ENCODE peak calls at places on chromosomes 12 and 14, in ten cellular contexts. H is transverse colon; N is AG04450; U is ascending aorta; I is dorsolateral prefrontal cortex; Y is GM13977; V is psoas muscle; S is CD8-positive, alpha-beta T cell; T is cardiac fibroblast; Q is PC-3. K is an unnamed sample.

GRCh38 chr12:96094201-96094600 is 58.8 kb upstream of the LTA4H start:
- DNase-seq in H (no peak), N (no peak), U (no peak), I (no peak), Y (no peak), V (no peak), S (no peak), T (peak; percentile 28), Q (peak; percentile 88), K (no peak)

GRCh38 chr14:72745546-72745945 is 148.4 kb downstream of the DPF3 start:
- DNase-seq in H (no peak), N (peak; percentile 65), U (peak; percentile 71), I (no peak), Y (no peak), V (no peak), S (no peak), T (peak; percentile 96), Q (peak; percentile 98), K (no peak)

GRCh38 chr12:4278582-4278939 is 5.0 kb downstream of the CCND2 start:
- DNase-seq in H (peak; percentile 78), N (no peak), U (no peak), I (no peak), Y (no peak), V (peak; percentile 78), S (no peak), T (no peak), Q (no peak), K (peak; percentile 66)

GRCh38 chr14:100747021-100747586 is 20.4 kb downstream of the DLK1 start:
- DNase-seq in H (no peak), N (peak; percentile 68), U (peak; percentile 50), I (no peak), Y (no peak), V (peak; percentile 70), S (no peak), T (peak; percentile 85), Q (peak; percentile 95), K (no peak)

GRCh38 chr12:4271433-4272013 is 2.0 kb upstream of the CCND2 start:
- DNase-seq in H (no peak), N (no peak), U (no peak), I (no peak), Y (peak; percentile 74), V (no peak), S (no peak), T (no peak), Q (no peak), K (no peak)

GRCh38 chr12:10501031-10501430 is 4.7 kb upstream of the EIF2S3B start:
- DNase-seq in H (no peak), N (no peak), U (no peak), I (no peak), Y (no peak), V (no peak), S (no peak), T (peak; percentile 54), Q (peak; percentile 25), K (no peak)

GRCh38 chr12:80580254-80580653 is 127.2 kb upstream of the MYF6 start:
- DNase-seq in H (no peak), N (peak; percentile 80), U (no peak), I (no peak), Y (no peak), V (no peak), S (no peak), T (peak; percentile 95), Q (peak; percentile 73), K (no peak)

GRCh38 chr14:69994002-69994401 is 114.8 kb downstream of the SMOC1 start:
- DNase-seq in H (no peak), N (no peak), U (no peak), I (no peak), Y (no peak), V (no peak), S (no peak), T (no peak), Q (no peak), K (no peak)

GRCh38 chr14:67457782-67458181 is 30.7 kb downstream of the TMEM229B start:
- DNase-seq in H (no peak), N (no peak), U (no peak), I (no peak), Y (no peak), V (peak; percentile 81), S (no peak), T (no peak), Q (peak; percentile 60), K (peak; percentile 25)

GRCh38 chr12:52053570-52054209 is 2.4 kb downstream of the NR4A1 start:
- DNase-seq in H (peak; percentile 57), N (no peak), U (no peak), I (no peak), Y (no peak), V (no peak), S (no peak), T (no peak), Q (no peak), K (no peak)

GRCh38 chr14:60328588-60328987 is 79.6 kb downstream of the PPM1A start:
- DNase-seq in H (no peak), N (no peak), U (no peak), I (no peak), Y (no peak), V (no peak), S (no peak), T (no peak), Q (no peak), K (no peak)

GRCh38 chr12:81257952-81258551 is 180.2 kb downstream of the ACSS3 start:
- DNase-seq in H (no peak), N (peak; percentile 8), U (no peak), I (no peak), Y (no peak), V (no peak), S (no peak), T (peak; percentile 71), Q (peak; percentile 66), K (no peak)

GRCh38 chr12:15050664-15051063 is 77.8 kb downstream of the PDE6H start:
- DNase-seq in H (no peak), N (no peak), U (no peak), I (no peak), Y (no peak), V (no peak), S (no peak), T (no peak), Q (no peak), K (no peak)

GRCh38 chr12:122991623-122992275 is 11.3 kb downstream of the ARL6IP4 start:
- DNase-seq in H (no peak), N (no peak), U (no peak), I (no peak), Y (peak; percentile 45), V (peak; percentile 50), S (no peak), T (no peak), Q (no peak), K (no peak)

GRCh38 chr12:15443611-15444010 is 121.3 kb downstream of the PTPRO start:
- DNase-seq in H (no peak), N (no peak), U (no peak), I (no peak), Y (no peak), V (no peak), S (no peak), T (no peak), Q (peak; percentile 39), K (no peak)

GRCh38 chr12:81161680-81162079 is 83.8 kb downstream of the ACSS3 start:
- DNase-seq in H (no peak), N (no peak), U (no peak), I (no peak), Y (no peak), V (no peak), S (no peak), T (no peak), Q (no peak), K (no peak)

GRCh38 chr12:130281157-130281799 is 56.4 kb upstream of the PIWIL1 start:
- DNase-seq in H (peak; percentile 15), N (no peak), U (no peak), I (no peak), Y (no peak), V (peak; percentile 69), S (no peak), T (no peak), Q (no peak), K (no peak)

GRCh38 chr14:105377555-105378182 is 20.7 kb upstream of the TEX22 start:
- DNase-seq in H (no peak), N (no peak), U (no peak), I (no peak), Y (no peak), V (no peak), S (no peak), T (no peak), Q (no peak), K (no peak)

DNA sequence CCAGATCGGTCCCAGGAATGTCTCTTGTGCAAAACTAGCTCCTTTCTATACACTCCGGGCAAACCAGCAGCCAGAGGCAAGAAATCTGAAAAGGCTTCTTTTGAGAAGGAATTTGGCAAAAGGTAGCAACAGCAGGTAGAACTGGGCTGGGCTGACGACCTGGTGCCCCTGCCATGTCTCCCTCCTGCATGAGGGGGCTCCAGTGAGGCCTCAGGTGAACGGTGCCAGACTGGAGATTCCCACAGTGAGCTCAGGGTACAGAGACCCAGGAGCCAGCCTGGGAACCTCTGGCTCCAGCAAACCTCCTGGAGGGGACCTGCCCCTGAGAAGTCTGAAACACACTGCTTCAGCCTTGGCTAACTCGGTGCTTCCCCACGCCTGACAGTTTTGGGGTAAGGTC is 10.8 kb downstream of the ITPK1 start:
- DNase-seq in H (no peak), N (no peak), U (no peak), I (no peak), Y (no peak), V (no peak), S (no peak), T (no peak), Q (no peak), K (no peak)
- TF ChIP-seq CTCF in H (no peak), N (peak; percentile 6), U (no peak), I (no peak), Y (no peak), V (no peak), S (no peak), T (no peak), Q (peak; percentile 13), K (no peak)

DNA sequence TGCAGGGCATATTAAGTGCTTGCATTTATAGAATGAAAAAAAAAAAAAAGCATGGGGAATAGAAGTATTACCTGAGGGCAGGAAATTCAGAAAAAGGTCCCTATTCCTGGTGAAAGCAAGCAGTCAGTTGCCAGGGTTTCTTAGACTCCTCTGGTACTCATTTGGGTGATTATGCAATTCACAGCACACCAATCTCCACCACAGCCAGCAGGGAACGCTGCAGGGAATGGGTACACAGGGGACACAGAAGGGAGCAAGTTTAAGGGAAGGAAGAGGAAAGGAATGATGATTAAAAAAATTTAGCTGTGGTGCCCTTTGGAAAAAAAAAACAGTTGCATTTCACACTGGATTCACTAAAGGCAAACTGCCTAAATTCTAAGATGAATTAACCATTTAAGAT is 14.2 kb downstream of the BLTP3B start:
- DNase-seq in H (peak; percentile 29), N (no peak), U (peak; percentile 74), I (no peak), Y (no peak), V (no peak), S (no peak), T (peak; percentile 73), Q (peak; percentile 54), K (peak; percentile 28)
- TF ChIP-seq CTCF in H (peak; percentile 24), N (peak; percentile 42), U (peak; percentile 36), I (peak; percentile 5), Y (peak; percentile 8), V (peak; percentile 30), S (no peak), T (peak; percentile 71), Q (peak; percentile 61), K (peak; percentile 37)

GRCh38 chr12:50398931-50399330 is 1.8 kb upstream of the LARP4 start:
- DNase-seq in H (no peak), N (no peak), U (peak; percentile 47), I (no peak), Y (no peak), V (no peak), S (no peak), T (no peak), Q (no peak), K (no peak)
- TF ChIP-seq CTCF in H (no peak), N (no peak), U (no peak), I (no peak), Y (no peak), V (no peak), S (no peak), T (no peak), Q (no peak), K (no peak)

GRCh38 chr12:69239286-69239921 is at the start of gene CPSF6:
- DNase-seq in H (peak; percentile 98), N (peak; percentile 72), U (peak; percentile 96), I (peak; percentile 95), Y (peak; percentile 95), V (peak; percentile 98), S (peak; percentile 94), T (peak; percentile 93), Q (peak; percentile 94), K (peak; percentile 98)
- TF ChIP-seq CTCF in H (no peak), N (no peak), U (no peak), I (peak; percentile 22), Y (no peak), V (no peak), S (no peak), T (no peak), Q (no peak), K (peak; percentile 33)